ENCODE peak calls at places on chromosome 13, in nine cellular contexts. One of them, this sample, is unnamed.

GRCh38 chr13:47218611-47219010 is 321.8 kb upstream of the HTR2A start:
- DNase-seq in suprapubic skin: no peak
- DNase-seq in right atrium auricular region: no peak
- DNase-seq in CD8-positive, alpha-beta memory T cell: no peak
- DNase-seq in gastrocnemius medialis: no peak
- DNase-seq in cardiac muscle cell: no peak
- DNase-seq in IMR-90: no peak
- DNase-seq in neural progenitor cell: no peak
- DNase-seq in CD4-positive, alpha-beta T cell: no peak
- DNase-seq in this sample: no peak

GRCh38 chr13:106594986-106595385 is 27.0 kb upstream of the ARGLU1 start:
- DNase-seq in CD4-positive, alpha-beta T cell: no peak
- DNase-seq in CD8-positive, alpha-beta memory T cell: no peak
- DNase-seq in right atrium auricular region: no peak
- DNase-seq in IMR-90: no peak
- DNase-seq in cardiac muscle cell: no peak
- DNase-seq in gastrocnemius medialis: no peak
- DNase-seq in neural progenitor cell: no peak
- DNase-seq in suprapubic skin: no peak
- DNase-seq in this sample: no peak

GRCh38 chr13:105139380-105140285 is 1395.8 kb downstream of the EFNB2 start:
- DNase-seq in IMR-90: peak
- DNase-seq in gastrocnemius medialis: no peak
- DNase-seq in CD4-positive, alpha-beta T cell: peak
- DNase-seq in right atrium auricular region: peak
- DNase-seq in neural progenitor cell: no peak
- DNase-seq in cardiac muscle cell: peak
- DNase-seq in suprapubic skin: peak
- DNase-seq in CD8-positive, alpha-beta memory T cell: peak
- DNase-seq in this sample: peak

GRCh38 chr13:20190481-20191310 is 2.0 kb downstream of the GJB2 start:
- DNase-seq in neural progenitor cell: no peak
- DNase-seq in gastrocnemius medialis: no peak
- DNase-seq in suprapubic skin: no peak
- DNase-seq in IMR-90: peak
- DNase-seq in cardiac muscle cell: no peak
- DNase-seq in CD4-positive, alpha-beta T cell: no peak
- DNase-seq in CD8-positive, alpha-beta memory T cell: no peak
- DNase-seq in right atrium auricular region: no peak
- DNase-seq in this sample: no peak

GRCh38 chr13:96960379-96960778 is 33.9 kb downstream of the OXGR1 start:
- DNase-seq in cardiac muscle cell: no peak
- DNase-seq in right atrium auricular region: no peak
- DNase-seq in CD4-positive, alpha-beta T cell: no peak
- DNase-seq in gastrocnemius medialis: no peak
- DNase-seq in IMR-90: no peak
- DNase-seq in CD8-positive, alpha-beta memory T cell: no peak
- DNase-seq in neural progenitor cell: no peak
- DNase-seq in suprapubic skin: no peak
- DNase-seq in this sample: no peak

GRCh38 chr13:47036291-47037008 is 139.6 kb upstream of the HTR2A start:
- DNase-seq in CD4-positive, alpha-beta T cell: no peak
- DNase-seq in CD8-positive, alpha-beta memory T cell: no peak
- DNase-seq in right atrium auricular region: no peak
- DNase-seq in neural progenitor cell: peak
- DNase-seq in cardiac muscle cell: no peak
- DNase-seq in gastrocnemius medialis: no peak
- DNase-seq in IMR-90: no peak
- DNase-seq in suprapubic skin: no peak
- DNase-seq in this sample: no peak

GRCh38 chr13:84445776-84446175 is 563.5 kb upstream of the SLITRK1 start:
- DNase-seq in suprapubic skin: no peak
- DNase-seq in neural progenitor cell: no peak
- DNase-seq in CD4-positive, alpha-beta T cell: no peak
- DNase-seq in right atrium auricular region: no peak
- DNase-seq in gastrocnemius medialis: no peak
- DNase-seq in cardiac muscle cell: no peak
- DNase-seq in IMR-90: peak
- DNase-seq in CD8-positive, alpha-beta memory T cell: no peak
- DNase-seq in this sample: no peak

GRCh38 chr13:43269037-43269476 is 245.7 kb downstream of the DNAJC15 start:
- DNase-seq in cardiac muscle cell: peak
- DNase-seq in gastrocnemius medialis: no peak
- DNase-seq in CD4-positive, alpha-beta T cell: no peak
- DNase-seq in suprapubic skin: no peak
- DNase-seq in CD8-positive, alpha-beta memory T cell: no peak
- DNase-seq in neural progenitor cell: no peak
- DNase-seq in IMR-90: peak
- DNase-seq in right atrium auricular region: no peak
- DNase-seq in this sample: no peak

GRCh38 chr13:96632536-96633320 is 361.5 kb downstream of the OXGR1 start:
- DNase-seq in neural progenitor cell: no peak
- DNase-seq in suprapubic skin: no peak
- DNase-seq in IMR-90: no peak
- DNase-seq in cardiac muscle cell: no peak
- DNase-seq in gastrocnemius medialis: no peak
- DNase-seq in CD8-positive, alpha-beta memory T cell: no peak
- DNase-seq in CD4-positive, alpha-beta T cell: no peak
- DNase-seq in right atrium auricular region: no peak
- DNase-seq in this sample: no peak

GRCh38 chr13:66162470-66162869 is 1067.7 kb downstream of the PCDH9 start:
- DNase-seq in IMR-90: no peak
- DNase-seq in cardiac muscle cell: no peak
- DNase-seq in CD4-positive, alpha-beta T cell: no peak
- DNase-seq in right atrium auricular region: no peak
- DNase-seq in neural progenitor cell: no peak
- DNase-seq in gastrocnemius medialis: no peak
- DNase-seq in CD8-positive, alpha-beta memory T cell: no peak
- DNase-seq in suprapubic skin: no peak
- DNase-seq in this sample: no peak

GRCh38 chr13:47896111-47896510 is 105.0 kb downstream of the SUCLA2 start:
- DNase-seq in CD8-positive, alpha-beta memory T cell: no peak
- DNase-seq in right atrium auricular region: no peak
- DNase-seq in gastrocnemius medialis: no peak
- DNase-seq in neural progenitor cell: no peak
- DNase-seq in IMR-90: no peak
- DNase-seq in suprapubic skin: no peak
- DNase-seq in CD4-positive, alpha-beta T cell: no peak
- DNase-seq in cardiac muscle cell: no peak
- DNase-seq in this sample: no peak

GRCh38 chr13:30431269-30431950 is 9.1 kb downstream of the UBE2L5 start:
- DNase-seq in neural progenitor cell: no peak
- DNase-seq in CD4-positive, alpha-beta T cell: no peak
- DNase-seq in suprapubic skin: no peak
- DNase-seq in IMR-90: peak
- DNase-seq in cardiac muscle cell: no peak
- DNase-seq in gastrocnemius medialis: no peak
- DNase-seq in right atrium auricular region: no peak
- DNase-seq in CD8-positive, alpha-beta memory T cell: no peak
- DNase-seq in this sample: no peak

GRCh38 chr13:68099616-68100015 is 869.5 kb upstream of the PCDH9 start:
- DNase-seq in CD8-positive, alpha-beta memory T cell: no peak
- DNase-seq in cardiac muscle cell: no peak
- DNase-seq in IMR-90: peak
- DNase-seq in CD4-positive, alpha-beta T cell: no peak
- DNase-seq in neural progenitor cell: no peak
- DNase-seq in gastrocnemius medialis: no peak
- DNase-seq in suprapubic skin: no peak
- DNase-seq in right atrium auricular region: no peak
- DNase-seq in this sample: no peak

GRCh38 chr13:50421457-50422130 is 406.4 kb downstream of the KCNRG start:
- DNase-seq in neural progenitor cell: no peak
- DNase-seq in cardiac muscle cell: no peak
- DNase-seq in CD8-positive, alpha-beta memory T cell: no peak
- DNase-seq in right atrium auricular region: no peak
- DNase-seq in IMR-90: peak
- DNase-seq in CD4-positive, alpha-beta T cell: no peak
- DNase-seq in suprapubic skin: no peak
- DNase-seq in gastrocnemius medialis: no peak
- DNase-seq in this sample: no peak

GRCh38 chr13:96958286-96958891 is 35.9 kb downstream of the OXGR1 start:
- DNase-seq in right atrium auricular region: no peak
- DNase-seq in cardiac muscle cell: peak
- DNase-seq in gastrocnemius medialis: no peak
- DNase-seq in suprapubic skin: no peak
- DNase-seq in CD8-positive, alpha-beta memory T cell: no peak
- DNase-seq in neural progenitor cell: peak
- DNase-seq in CD4-positive, alpha-beta T cell: no peak
- DNase-seq in IMR-90: peak
- DNase-seq in this sample: no peak

GRCh38 chr13:24274452-24274971 is 34.9 kb upstream of the C1QTNF9 start:
- DNase-seq in suprapubic skin: no peak
- DNase-seq in right atrium auricular region: peak
- DNase-seq in cardiac muscle cell: no peak
- DNase-seq in CD4-positive, alpha-beta T cell: peak
- DNase-seq in neural progenitor cell: no peak
- DNase-seq in CD8-positive, alpha-beta memory T cell: peak
- DNase-seq in gastrocnemius medialis: no peak
- DNase-seq in IMR-90: peak
- DNase-seq in this sample: no peak

GRCh38 chr13:111347438-111347837 is 27.0 kb downstream of the TEX29 start:
- DNase-seq in suprapubic skin: no peak
- DNase-seq in cardiac muscle cell: no peak
- DNase-seq in IMR-90: no peak
- DNase-seq in neural progenitor cell: no peak
- DNase-seq in gastrocnemius medialis: no peak
- DNase-seq in right atrium auricular region: peak
- DNase-seq in CD4-positive, alpha-beta T cell: no peak
- DNase-seq in CD8-positive, alpha-beta memory T cell: no peak
- DNase-seq in this sample: no peak

DNA sequence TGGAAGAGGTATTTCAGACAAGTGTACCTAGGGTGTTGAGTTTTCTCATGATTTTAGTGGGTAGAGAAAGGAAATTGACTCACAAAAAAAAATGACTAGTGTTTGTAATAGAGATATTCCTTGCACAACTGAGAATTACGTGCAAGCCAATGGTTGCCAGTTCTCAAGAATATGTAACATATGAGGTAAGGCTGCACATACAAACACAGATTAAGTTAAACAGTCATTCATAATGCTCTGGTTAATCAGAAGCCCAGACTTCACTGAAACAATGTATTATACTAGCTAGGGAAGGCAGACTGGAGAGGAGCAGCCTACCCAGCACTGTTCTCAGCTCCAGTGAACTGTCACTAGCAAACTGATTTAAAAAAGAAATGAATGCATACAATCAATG is 418.3 kb downstream of the DIAPH3 start:
- DNase-seq in CD8-positive, alpha-beta memory T cell: no peak
- DNase-seq in CD4-positive, alpha-beta T cell: no peak
- DNase-seq in right atrium auricular region: no peak
- DNase-seq in cardiac muscle cell: no peak
- DNase-seq in neural progenitor cell: no peak
- DNase-seq in gastrocnemius medialis: no peak
- DNase-seq in IMR-90: peak
- DNase-seq in suprapubic skin: no peak
- DNase-seq in this sample: no peak
- H3K27ac ChIP-seq in CD8-positive, alpha-beta memory T cell: no peak
- H3K27ac ChIP-seq in CD4-positive, alpha-beta T cell: no peak
- H3K27ac ChIP-seq in right atrium auricular region: no peak
- H3K27ac ChIP-seq in cardiac muscle cell: no peak
- H3K27ac ChIP-seq in neural progenitor cell: peak
- H3K27ac ChIP-seq in gastrocnemius medialis: no peak
- H3K27ac ChIP-seq in IMR-90: no peak
- H3K27ac ChIP-seq in suprapubic skin: no peak
- H3K27ac ChIP-seq in this sample: no peak

DNA sequence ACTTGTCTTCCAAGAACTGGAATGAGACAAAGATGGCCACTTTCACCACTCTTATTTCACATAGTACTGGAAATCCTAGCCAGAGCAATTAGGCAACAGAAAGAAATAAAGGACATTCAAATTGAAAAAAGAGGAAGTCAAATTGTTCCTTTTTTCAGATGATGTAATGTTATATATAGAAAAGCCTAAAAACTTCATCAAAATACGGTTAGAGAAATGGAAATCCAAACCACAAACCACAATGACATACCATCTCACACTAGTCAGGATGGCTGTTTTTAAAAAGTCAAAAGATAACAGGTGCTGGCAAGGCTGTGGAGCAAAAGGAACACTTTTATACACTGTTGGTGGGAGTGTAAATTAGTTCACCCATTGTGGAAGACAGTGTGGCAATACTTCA is 113.3 kb upstream of the SPRY2 start:
- DNase-seq in CD4-positive, alpha-beta T cell: no peak
- DNase-seq in suprapubic skin: no peak
- DNase-seq in CD8-positive, alpha-beta memory T cell: no peak
- DNase-seq in cardiac muscle cell: no peak
- DNase-seq in IMR-90: peak
- DNase-seq in right atrium auricular region: no peak
- DNase-seq in neural progenitor cell: no peak
- DNase-seq in gastrocnemius medialis: no peak
- DNase-seq in this sample: no peak
- H3K27ac ChIP-seq in CD4-positive, alpha-beta T cell: no peak
- H3K27ac ChIP-seq in suprapubic skin: no peak
- H3K27ac ChIP-seq in CD8-positive, alpha-beta memory T cell: no peak
- H3K27ac ChIP-seq in cardiac muscle cell: no peak
- H3K27ac ChIP-seq in IMR-90: no peak
- H3K27ac ChIP-seq in right atrium auricular region: no peak
- H3K27ac ChIP-seq in neural progenitor cell: no peak
- H3K27ac ChIP-seq in gastrocnemius medialis: no peak
- H3K27ac ChIP-seq in this sample: no peak

GRCh38 chr13:35712907-35713685 is 236.6 kb upstream of the MAB21L1 start:
- DNase-seq in suprapubic skin: no peak
- DNase-seq in right atrium auricular region: no peak
- DNase-seq in cardiac muscle cell: no peak
- DNase-seq in neural progenitor cell: no peak
- DNase-seq in IMR-90: peak
- DNase-seq in gastrocnemius medialis: no peak
- DNase-seq in CD8-positive, alpha-beta memory T cell: no peak
- DNase-seq in CD4-positive, alpha-beta T cell: no peak
- DNase-seq in this sample: no peak
- H3K27ac ChIP-seq in suprapubic skin: no peak
- H3K27ac ChIP-seq in right atrium auricular region: no peak
- H3K27ac ChIP-seq in cardiac muscle cell: no peak
- H3K27ac ChIP-seq in neural progenitor cell: no peak
- H3K27ac ChIP-seq in IMR-90: peak
- H3K27ac ChIP-seq in gastrocnemius medialis: no peak
- H3K27ac ChIP-seq in CD8-positive, alpha-beta memory T cell: no peak
- H3K27ac ChIP-seq in CD4-positive, alpha-beta T cell: no peak
- H3K27ac ChIP-seq in this sample: no peak

DNA sequence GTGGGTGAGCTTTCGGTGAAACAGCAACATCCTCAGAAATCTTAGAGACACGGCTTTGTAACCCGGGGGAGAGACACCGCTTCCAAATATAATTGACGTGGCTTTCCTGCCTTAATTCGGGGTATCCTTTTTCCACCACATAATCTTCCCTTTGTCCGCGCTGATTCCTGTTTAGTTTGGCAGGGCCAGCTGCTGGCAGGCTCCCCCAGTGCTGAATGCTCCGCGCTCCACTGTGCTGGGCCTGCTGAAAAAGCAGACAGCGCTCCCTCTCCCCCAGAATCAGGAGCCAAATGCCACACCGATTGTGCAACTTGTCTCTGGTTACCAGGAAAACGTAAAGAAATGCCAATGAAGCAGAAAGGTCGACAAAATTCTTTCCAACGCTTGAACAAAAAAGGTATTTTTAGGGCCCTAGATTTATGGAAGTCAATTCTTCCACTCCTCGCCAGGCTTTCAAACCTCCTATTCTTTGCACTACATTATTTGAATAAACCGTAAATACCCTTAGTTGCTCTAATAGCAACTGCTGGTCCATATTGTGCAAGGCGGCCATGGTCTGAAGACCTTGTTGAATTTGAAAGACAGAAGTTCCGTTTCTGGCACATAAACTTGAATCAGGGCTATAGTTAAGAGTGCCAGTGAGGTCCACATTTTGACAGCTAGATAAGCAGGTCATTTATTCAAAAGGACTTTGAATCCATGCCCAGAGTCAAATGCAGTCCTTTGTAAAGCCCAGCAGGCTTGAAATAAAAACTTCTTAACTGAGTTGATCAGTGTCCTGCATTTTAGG is 206.7 kb upstream of the RFC3 start:
- DNase-seq in CD8-positive, alpha-beta memory T cell: no peak
- DNase-seq in suprapubic skin: no peak
- DNase-seq in gastrocnemius medialis: peak
- DNase-seq in right atrium auricular region: peak
- DNase-seq in IMR-90: peak
- DNase-seq in CD4-positive, alpha-beta T cell: no peak
- DNase-seq in cardiac muscle cell: no peak
- DNase-seq in neural progenitor cell: peak
- DNase-seq in this sample: peak
- H3K27ac ChIP-seq in CD8-positive, alpha-beta memory T cell: peak
- H3K27ac ChIP-seq in suprapubic skin: peak
- H3K27ac ChIP-seq in gastrocnemius medialis: peak
- H3K27ac ChIP-seq in right atrium auricular region: peak
- H3K27ac ChIP-seq in IMR-90: peak
- H3K27ac ChIP-seq in CD4-positive, alpha-beta T cell: peak
- H3K27ac ChIP-seq in cardiac muscle cell: peak
- H3K27ac ChIP-seq in neural progenitor cell: peak
- H3K27ac ChIP-seq in this sample: peak

This sample was measured in psoas muscle.